ENCODE peak calls at places on chromosomes 13 and 19, in six cellular contexts. One of them, this sample, is unnamed.

GRCh38 chr19:44512326-44513298 is 12.3 kb upstream of the ZNF180 start:
- DNase-seq in endothelial cell: peak
- DNase-seq in pancreas: no peak
- DNase-seq in left lung: no peak
- DNase-seq in BJ: no peak
- DNase-seq in tibial artery: no peak
- DNase-seq in this sample: peak

GRCh38 chr13:46655727-46656180 is 102.8 kb downstream of the LRCH1 start:
- DNase-seq in endothelial cell: no peak
- DNase-seq in tibial artery: no peak
- DNase-seq in pancreas: peak
- DNase-seq in BJ: no peak
- DNase-seq in left lung: no peak
- DNase-seq in this sample: no peak

GRCh38 chr19:55486971-55487883 is 1.0 kb upstream of the SSC5D start:
- DNase-seq in left lung: peak
- DNase-seq in BJ: peak
- DNase-seq in tibial artery: peak
- DNase-seq in pancreas: no peak
- DNase-seq in endothelial cell: no peak
- DNase-seq in this sample: no peak

GRCh38 chr13:24063281-24063851 is 97.2 kb upstream of the SPATA13 start:
- DNase-seq in left lung: no peak
- DNase-seq in pancreas: no peak
- DNase-seq in endothelial cell: no peak
- DNase-seq in tibial artery: no peak
- DNase-seq in BJ: no peak
- DNase-seq in this sample: no peak

GRCh38 chr13:45826741-45827140 is 24.8 kb downstream of the SIAH3 start:
- DNase-seq in left lung: no peak
- DNase-seq in BJ: no peak
- DNase-seq in endothelial cell: no peak
- DNase-seq in tibial artery: no peak
- DNase-seq in pancreas: no peak
- DNase-seq in this sample: no peak

GRCh38 chr19:50050406-50051223 is 24.8 kb downstream of the ZNF473 start:
- DNase-seq in pancreas: peak
- DNase-seq in endothelial cell: no peak
- DNase-seq in BJ: peak
- DNase-seq in tibial artery: peak
- DNase-seq in left lung: peak
- DNase-seq in this sample: peak

GRCh38 chr19:53553865-53554791 is 16.2 kb downstream of the ZNF331 start:
- DNase-seq in tibial artery: peak
- DNase-seq in left lung: peak
- DNase-seq in BJ: peak
- DNase-seq in endothelial cell: peak
- DNase-seq in pancreas: peak
- DNase-seq in this sample: no peak

GRCh38 chr13:23922005-23922932 is 25.0 kb upstream of the C1QTNF9B start:
- DNase-seq in BJ: no peak
- DNase-seq in left lung: no peak
- DNase-seq in endothelial cell: no peak
- DNase-seq in pancreas: no peak
- DNase-seq in tibial artery: no peak
- DNase-seq in this sample: no peak

GRCh38 chr19:49588370-49589122 is 2.4 kb upstream of the PRR12 start:
- DNase-seq in endothelial cell: no peak
- DNase-seq in BJ: no peak
- DNase-seq in left lung: peak
- DNase-seq in pancreas: peak
- DNase-seq in tibial artery: no peak
- DNase-seq in this sample: no peak

GRCh38 chr13:44346534-44346933 is 27.1 kb upstream of the SERP2 start:
- DNase-seq in pancreas: no peak
- DNase-seq in BJ: no peak
- DNase-seq in tibial artery: no peak
- DNase-seq in endothelial cell: no peak
- DNase-seq in left lung: no peak
- DNase-seq in this sample: no peak

GRCh38 chr19:28213476-28214082 is 999.4 kb downstream of the UQCRFS1 start:
- DNase-seq in pancreas: no peak
- DNase-seq in left lung: no peak
- DNase-seq in tibial artery: no peak
- DNase-seq in BJ: no peak
- DNase-seq in endothelial cell: no peak
- DNase-seq in this sample: no peak

GRCh38 chr19:1672038-1672768 is 19.8 kb upstream of the TCF3 start:
- DNase-seq in tibial artery: no peak
- DNase-seq in endothelial cell: peak
- DNase-seq in pancreas: no peak
- DNase-seq in left lung: peak
- DNase-seq in BJ: no peak
- DNase-seq in this sample: peak

GRCh38 chr13:70394149-70394548 is 285.9 kb upstream of the KLHL1 start:
- DNase-seq in pancreas: no peak
- DNase-seq in left lung: no peak
- DNase-seq in endothelial cell: no peak
- DNase-seq in BJ: no peak
- DNase-seq in tibial artery: no peak
- DNase-seq in this sample: no peak

GRCh38 chr13:80399340-80400163 is 58.6 kb upstream of the SPRY2 start:
- DNase-seq in tibial artery: no peak
- DNase-seq in BJ: no peak
- DNase-seq in left lung: no peak
- DNase-seq in endothelial cell: no peak
- DNase-seq in pancreas: peak
- DNase-seq in this sample: peak

GRCh38 chr19:39918183-39918651 is 16.2 kb downstream of the FCGBP start:
- DNase-seq in left lung: no peak
- DNase-seq in endothelial cell: no peak
- DNase-seq in tibial artery: no peak
- DNase-seq in BJ: no peak
- DNase-seq in pancreas: no peak
- DNase-seq in this sample: no peak

GRCh38 chr13:29493796-29494195 is 101.7 kb downstream of the SLC7A1 start:
- DNase-seq in endothelial cell: no peak
- DNase-seq in tibial artery: no peak
- DNase-seq in pancreas: no peak
- DNase-seq in left lung: no peak
- DNase-seq in BJ: no peak
- DNase-seq in this sample: no peak

GRCh38 chr19:42634409-42635232 is 39.9 kb upstream of the CEACAM8 start:
- DNase-seq in tibial artery: no peak
- DNase-seq in left lung: no peak
- DNase-seq in BJ: no peak
- DNase-seq in endothelial cell: peak
- DNase-seq in pancreas: peak
- DNase-seq in this sample: peak

DNA sequence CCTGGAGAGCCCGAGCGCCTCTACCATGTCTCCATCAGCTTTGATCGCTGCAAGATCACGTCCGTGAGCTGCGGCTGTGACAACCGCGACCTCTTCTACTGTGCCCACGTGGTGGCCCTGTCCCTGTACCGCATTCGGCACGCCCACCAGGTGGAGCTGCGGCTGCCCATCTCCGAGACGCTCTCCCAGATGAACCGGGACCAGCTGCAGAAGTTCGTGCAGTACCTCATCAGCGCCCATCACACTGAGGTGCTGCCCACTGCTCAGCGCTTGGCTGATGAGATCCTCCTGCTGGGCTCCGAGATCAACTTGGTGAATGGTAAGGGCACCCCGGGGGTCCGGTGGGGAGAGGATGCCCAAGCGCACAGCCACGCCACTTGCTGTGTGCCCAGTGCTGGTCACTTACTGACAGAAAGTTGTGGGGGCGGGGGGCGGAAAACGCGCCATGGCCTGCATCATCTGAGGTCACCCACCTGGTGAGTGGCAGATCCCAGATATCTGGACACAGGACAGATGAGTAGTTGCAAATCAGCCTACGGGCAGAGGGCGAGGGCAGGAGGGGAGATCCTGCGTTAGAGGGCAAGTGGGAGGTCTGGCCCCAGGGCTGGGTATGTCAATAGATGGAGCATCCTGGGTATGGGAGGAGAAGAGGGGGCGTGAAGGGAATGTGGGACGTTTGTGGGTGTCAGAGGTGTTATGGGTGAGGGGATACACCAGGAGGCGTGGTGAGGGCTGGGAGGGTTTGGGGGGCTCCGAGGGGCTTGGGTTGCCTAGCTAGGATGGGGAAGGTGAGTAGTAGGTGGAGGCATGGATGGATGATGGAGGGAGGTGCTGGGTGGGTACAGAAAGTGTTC is 9.8 kb downstream of the ZSWIM4 start:
- DNase-seq in pancreas: peak
- DNase-seq in tibial artery: no peak
- DNase-seq in left lung: peak
- DNase-seq in endothelial cell: peak
- DNase-seq in BJ: no peak
- DNase-seq in this sample: no peak
- TF ChIP-seq CTCF in pancreas: no peak
- TF ChIP-seq CTCF in tibial artery: peak
- TF ChIP-seq CTCF in left lung: no peak
- TF ChIP-seq CTCF in endothelial cell: no peak
- TF ChIP-seq CTCF in BJ: peak
- TF ChIP-seq CTCF in this sample: no peak

DNA sequence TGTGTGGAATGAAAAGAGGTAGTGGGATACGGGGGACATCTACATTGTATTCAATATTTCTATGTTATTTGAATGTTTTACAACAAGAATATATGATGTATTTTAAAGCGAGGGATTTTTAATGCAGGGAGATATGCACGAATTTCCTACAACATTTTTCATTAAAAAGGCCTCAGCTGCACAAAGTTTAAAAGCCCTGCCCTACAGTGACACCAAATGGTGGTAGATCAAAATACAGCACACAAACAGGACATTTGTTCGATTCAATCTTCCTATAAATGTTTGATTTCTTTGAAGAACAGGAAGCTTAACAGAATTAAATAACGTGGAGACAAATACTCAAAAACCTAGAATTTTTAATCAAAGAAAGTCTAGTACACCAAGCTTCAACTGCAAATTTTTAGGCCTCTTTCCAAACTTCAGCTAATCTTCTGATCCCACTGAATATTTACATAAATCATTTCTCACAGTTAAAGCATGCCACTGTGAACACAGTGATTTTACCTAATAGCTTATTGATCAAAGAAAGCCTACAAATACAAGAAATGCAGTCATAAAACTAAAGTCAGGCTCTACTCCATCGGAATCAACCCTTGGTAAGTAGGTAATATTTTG is 257.2 kb downstream of the DIAPH3 start:
- DNase-seq in pancreas: no peak
- DNase-seq in BJ: no peak
- DNase-seq in tibial artery: no peak
- DNase-seq in endothelial cell: no peak
- DNase-seq in left lung: no peak
- DNase-seq in this sample: peak
- TF ChIP-seq CTCF in pancreas: no peak
- TF ChIP-seq CTCF in BJ: peak
- TF ChIP-seq CTCF in tibial artery: peak
- TF ChIP-seq CTCF in endothelial cell: peak
- TF ChIP-seq CTCF in left lung: peak
- TF ChIP-seq CTCF in this sample: no peak

GRCh38 chr19:10874019-10874418 is 2.7 kb downstream of the CARM1 start:
- DNase-seq in endothelial cell: no peak
- DNase-seq in tibial artery: no peak
- DNase-seq in left lung: no peak
- DNase-seq in BJ: no peak
- DNase-seq in pancreas: no peak
- DNase-seq in this sample: no peak

GRCh38 chr19:10870501-10870954 is 825 bp upstream of the CARM1 start:
- DNase-seq in left lung: no peak
- DNase-seq in tibial artery: no peak
- DNase-seq in pancreas: no peak
- DNase-seq in endothelial cell: no peak
- DNase-seq in BJ: no peak
- DNase-seq in this sample: no peak

GRCh38 chr19:10871711-10872550 is 578 bp downstream of the CARM1 start:
- DNase-seq in pancreas: peak
- DNase-seq in BJ: no peak
- DNase-seq in left lung: peak
- DNase-seq in endothelial cell: peak
- DNase-seq in tibial artery: peak
- DNase-seq in this sample: peak

GRCh38 chr19:10870955-10871603 is at the start of gene CARM1:
- DNase-seq in BJ: peak
- DNase-seq in endothelial cell: peak
- DNase-seq in pancreas: peak
- DNase-seq in left lung: peak
- DNase-seq in tibial artery: peak
- DNase-seq in this sample: peak

DNA sequence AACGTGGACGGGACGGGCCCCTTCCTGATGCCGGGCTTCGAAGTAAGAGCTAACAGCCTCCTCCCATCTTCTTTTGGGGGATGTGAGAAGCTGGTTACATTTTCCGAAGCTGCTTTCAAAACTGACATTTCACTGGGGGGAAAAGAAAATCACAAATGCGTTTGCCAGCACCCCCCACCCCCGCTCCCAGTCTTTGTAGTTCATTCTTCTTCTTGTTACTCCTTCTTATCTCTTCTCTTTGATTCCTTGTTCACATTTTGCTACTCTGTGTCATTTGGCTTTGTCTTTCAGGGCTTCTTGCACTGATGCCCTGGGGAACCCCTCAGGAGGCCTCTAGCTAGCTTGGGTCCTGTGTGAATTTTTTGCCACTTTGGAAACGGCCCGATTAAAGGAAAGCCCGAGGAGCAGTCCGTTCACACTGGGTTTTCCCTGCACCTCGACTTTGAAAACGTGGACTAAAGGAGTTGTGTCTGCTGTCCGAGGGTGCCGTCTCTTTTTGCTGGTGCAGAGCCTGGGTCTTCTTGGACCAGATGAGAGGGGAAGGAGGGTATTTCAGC is 1.3 kb downstream of the CARM1 start:
- DNase-seq in tibial artery: no peak
- DNase-seq in BJ: no peak
- DNase-seq in left lung: no peak
- DNase-seq in endothelial cell: no peak
- DNase-seq in pancreas: no peak
- DNase-seq in this sample: no peak
- TF ChIP-seq CTCF in tibial artery: no peak
- TF ChIP-seq CTCF in BJ: no peak
- TF ChIP-seq CTCF in left lung: no peak
- TF ChIP-seq CTCF in endothelial cell: no peak
- TF ChIP-seq CTCF in pancreas: no peak
- TF ChIP-seq CTCF in this sample: no peak

DNA sequence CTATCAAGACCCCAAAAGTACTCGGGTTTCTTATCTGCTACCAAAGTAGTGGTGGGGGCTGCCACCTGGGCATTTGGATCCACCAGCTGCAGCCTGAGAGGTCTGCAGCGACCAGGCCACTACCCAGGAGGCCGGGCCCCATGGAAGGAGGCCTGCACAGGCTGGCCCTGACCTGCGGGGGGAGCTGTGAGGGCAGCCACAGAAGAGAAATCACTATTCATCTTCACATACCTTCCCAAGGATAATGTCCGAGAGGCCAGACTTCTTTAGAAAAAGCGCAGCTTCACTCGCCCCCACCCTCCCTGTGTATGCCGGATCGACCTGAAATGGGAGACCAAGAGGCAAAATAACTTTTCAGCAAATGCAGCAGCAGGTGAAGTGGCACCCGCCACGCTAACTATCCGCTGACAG is 30.1 kb downstream of the EPS15L1 start:
- DNase-seq in pancreas: no peak
- DNase-seq in BJ: no peak
- DNase-seq in endothelial cell: peak
- DNase-seq in tibial artery: no peak
- DNase-seq in left lung: peak
- DNase-seq in this sample: peak
- TF ChIP-seq CTCF in pancreas: peak
- TF ChIP-seq CTCF in BJ: peak
- TF ChIP-seq CTCF in endothelial cell: peak
- TF ChIP-seq CTCF in tibial artery: no peak
- TF ChIP-seq CTCF in left lung: peak
- TF ChIP-seq CTCF in this sample: peak